ENCODE peak calls at places on chromosomes 12 and 14, in eight cellular contexts. M is heart left ventricle; X is GM10248; J is HCEC 1CT; O is CD4-positive, CD25-positive, alpha-beta regulatory T cell; V is NCI-H1105 treated with DMSO at 0.1 percent for 48 hours; C is A673; H is AML-193. S is an unnamed sample.
A peak's percentile ranks its signal among the peaks of the same experiment; 100 is the strongest.

GRCh38 chr12:27814851-27815591 is 35.0 kb upstream of the MANSC4 start:
- DNase-seq in M (no peak), O (peak; percentile 37), H (no peak), C (no peak), J (no peak), V (no peak), X (no peak), S (peak; percentile 7)

GRCh38 chr12:48765753-48766162 is 23.1 kb downstream of the ADCY6 start:
- DNase-seq in J (peak; percentile 10), X (no peak), V (no peak), H (peak; percentile 46), C (no peak), M (no peak), O (peak; percentile 33), S (peak; percentile 63)

GRCh38 chr14:103194256-103195045 is 71.2 kb downstream of the TNFAIP2 start:
- DNase-seq in C (peak; percentile 50), X (no peak), H (peak; percentile 35), J (peak; percentile 78), O (no peak), M (no peak), V (no peak), S (peak; percentile 76)

GRCh38 chr14:86787782-86788181 is 1205.2 kb downstream of the GALC start:
- DNase-seq in M (no peak), O (no peak), C (peak; percentile 64), X (no peak), H (no peak), J (peak; percentile 33), V (no peak), S (peak; percentile 67)

GRCh38 chr12:34394211-34395055 is 372.1 kb downstream of the ALG10 start:
- DNase-seq in V (no peak), O (no peak), M (peak; percentile 11), C (no peak), J (no peak), H (no peak), X (peak; percentile 5), S (no peak)

GRCh38 chr14:32087173-32087861 is 10.2 kb downstream of the ARHGAP5 start:
- DNase-seq in H (no peak), M (no peak), V (no peak), J (peak; percentile 59), O (no peak), X (no peak), C (peak; percentile 94), S (peak; percentile 53)

GRCh38 chr12:3313066-3313465 is 177.9 kb upstream of the PRMT8 start:
- DNase-seq in J (peak; percentile 57), V (no peak), O (no peak), H (no peak), M (no peak), C (no peak), X (no peak), S (no peak)

GRCh38 chr12:76033116-76034001 is 1.8 kb upstream of the PHLDA1 start:
- DNase-seq in C (no peak), V (no peak), J (peak; percentile 57), M (no peak), H (no peak), O (no peak), X (no peak), S (peak; percentile 64)

GRCh38 chr14:20501346-20501745 is 4.0 kb upstream of the RNASE10 start:
- DNase-seq in H (no peak), O (no peak), X (no peak), V (no peak), M (no peak), C (no peak), J (peak; percentile 13), S (peak; percentile 77)

GRCh38 chr12:62686938-62687337 is 220.3 kb downstream of the MON2 start:
- DNase-seq in M (no peak), J (no peak), H (no peak), C (no peak), O (no peak), X (no peak), V (no peak), S (no peak)

GRCh38 chr14:101412741-101413140 is 148.6 kb upstream of the DIO3 start:
- DNase-seq in J (no peak), V (no peak), M (no peak), C (no peak), O (no peak), X (no peak), H (no peak), S (no peak)

GRCh38 chr12:20852649-20853048 is 42.1 kb downstream of the SLCO1B3 start:
- DNase-seq in C (no peak), M (no peak), J (no peak), V (no peak), X (no peak), O (no peak), H (no peak), S (no peak)

GRCh38 chr14:58969951-58970751 is 218.3 kb upstream of the DAAM1 start:
- DNase-seq in J (no peak), M (no peak), H (no peak), V (no peak), C (no peak), X (no peak), O (no peak), S (peak; percentile 41)

GRCh38 chr12:81263072-81263471 is 185.2 kb downstream of the ACSS3 start:
- DNase-seq in M (no peak), V (no peak), H (no peak), X (no peak), J (no peak), C (no peak), O (no peak), S (no peak)

GRCh38 chr12:93254911-93255310 is 122.8 kb upstream of the NUDT4 start:
- DNase-seq in O (no peak), X (no peak), M (no peak), H (no peak), J (no peak), C (no peak), V (no peak), S (no peak)

GRCh38 chr12:117166107-117166506 is 24.2 kb downstream of the FBXO21 start:
- DNase-seq in J (no peak), H (no peak), X (no peak), V (no peak), O (no peak), C (no peak), M (no peak), S (no peak)

GRCh38 chr14:61126083-61126962 is 145.3 kb downstream of the SLC38A6 start:
- DNase-seq in J (no peak), X (no peak), M (no peak), V (no peak), O (no peak), C (no peak), H (no peak), S (peak; percentile 29)

GRCh38 chr14:52121441-52121840 is 52.6 kb upstream of the NID2 start:
- DNase-seq in X (no peak), V (no peak), J (no peak), C (no peak), O (no peak), M (no peak), H (no peak), S (no peak)

GRCh38 chr12:131547560-131547959 is 163.3 kb upstream of the SFSWAP start:
- DNase-seq in X (no peak), J (no peak), C (no peak), M (no peak), O (no peak), H (no peak), V (no peak), S (no peak)

GRCh38 chr14:92607251-92607650 is 93.7 kb downstream of the RIN3 start:
- DNase-seq in X (no peak), V (no peak), J (no peak), M (no peak), C (no peak), O (no peak), H (no peak), S (no peak)

GRCh38 chr12:97758586-97758985 is 296.0 kb downstream of the RMST start:
- DNase-seq in H (no peak), O (no peak), V (no peak), X (no peak), J (no peak), C (no peak), M (no peak), S (no peak)

GRCh38 chr14:89489796-89490506 is 72.9 kb upstream of the FOXN3 start:
- DNase-seq in H (no peak), C (no peak), V (peak; percentile 12), O (no peak), J (no peak), M (no peak), X (no peak), S (no peak)

GRCh38 chr12:92055877-92056276 is 89.8 kb downstream of the BTG1 start:
- DNase-seq in H (no peak), V (no peak), X (no peak), J (no peak), O (peak; percentile 95), C (no peak), M (no peak), S (no peak)

GRCh38 chr12:109927622-109928021 is 27.5 kb downstream of the TCHP start:
- DNase-seq in H (peak; percentile 59), M (no peak), O (peak; percentile 51), J (peak; percentile 55), X (peak; percentile 71), C (peak; percentile 63), V (peak; percentile 30), S (peak; percentile 57)

GRCh38 chr14:98564541-98564940 is 707.5 kb downstream of the BCL11B start:
- DNase-seq in O (no peak), X (no peak), V (no peak), J (no peak), M (no peak), H (no peak), C (no peak), S (no peak)

GRCh38 chr12:123265851-123266678 is 5.6 kb downstream of the CDK2AP1 start:
- DNase-seq in X (no peak), H (no peak), V (no peak), O (no peak), M (no peak), C (no peak), J (no peak), S (no peak)

GRCh38 chr12:49982246-49983229 is 9.8 kb downstream of the AQP6 start:
- DNase-seq in X (peak; percentile 6), J (peak; percentile 58), V (no peak), O (no peak), M (no peak), C (no peak), H (peak; percentile 19), S (no peak)

GRCh38 chr14:79483472-79483871 is 727.8 kb downstream of the DIO2 start:
- DNase-seq in X (no peak), M (no peak), C (peak; percentile 2), H (no peak), J (peak; percentile 72), V (no peak), O (no peak), S (peak; percentile 26)

GRCh38 chr12:29316772-29317171 is 64.2 kb downstream of the ERGIC2 start:
- DNase-seq in H (no peak), X (no peak), C (no peak), J (no peak), V (no peak), O (no peak), M (peak; percentile 62), S (peak; percentile 47)

GRCh38 chr12:89833337-89834252 is 125.0 kb upstream of the ATP2B1 start:
- DNase-seq in H (no peak), X (no peak), V (no peak), M (no peak), C (no peak), J (no peak), O (no peak), S (no peak)

S was measured in fibroblast of pulmonary artery.